ENCODE peak calls at places on chromosomes 11 and 22, in ten cellular contexts. One of them, this sample, is unnamed.

GRCh38 chr22:23520875-23521441 is 59.1 kb downstream of the IGLL1 start:
- DNase-seq in NCI-H1694: no peak
- DNase-seq in NCI-H774: no peak
- DNase-seq in left ventricle myocardium inferior: peak
- DNase-seq in sciatic nerve: peak
- DNase-seq in lung microvascular endothelial cell: peak
- DNase-seq in T-cell: no peak
- DNase-seq in fibroblast of the conjunctiva: peak
- DNase-seq in fibroblast of lung: peak
- DNase-seq in globus pallidus: peak
- DNase-seq in this sample: no peak

GRCh38 chr22:38871360-38872171 is 450 bp downstream of the CBX6 start:
- DNase-seq in NCI-H1694: no peak
- DNase-seq in fibroblast of the conjunctiva: no peak
- DNase-seq in left ventricle myocardium inferior: no peak
- DNase-seq in T-cell: no peak
- DNase-seq in fibroblast of lung: no peak
- DNase-seq in lung microvascular endothelial cell: peak
- DNase-seq in globus pallidus: no peak
- DNase-seq in NCI-H774: no peak
- DNase-seq in sciatic nerve: peak
- DNase-seq in this sample: no peak

GRCh38 chr11:67616431-67617242 is 9.9 kb downstream of the NDUFV1 start:
- DNase-seq in fibroblast of the conjunctiva: no peak
- DNase-seq in globus pallidus: no peak
- DNase-seq in lung microvascular endothelial cell: no peak
- DNase-seq in T-cell: no peak
- DNase-seq in NCI-H774: no peak
- DNase-seq in NCI-H1694: no peak
- DNase-seq in fibroblast of lung: no peak
- DNase-seq in sciatic nerve: peak
- DNase-seq in left ventricle myocardium inferior: no peak
- DNase-seq in this sample: no peak

GRCh38 chr22:49178246-49179005 is 649.2 kb downstream of the BRD1 start:
- DNase-seq in left ventricle myocardium inferior: no peak
- DNase-seq in NCI-H1694: no peak
- DNase-seq in globus pallidus: no peak
- DNase-seq in fibroblast of the conjunctiva: no peak
- DNase-seq in T-cell: no peak
- DNase-seq in sciatic nerve: no peak
- DNase-seq in fibroblast of lung: no peak
- DNase-seq in NCI-H774: no peak
- DNase-seq in lung microvascular endothelial cell: no peak
- DNase-seq in this sample: no peak

GRCh38 chr11:128848815-128849455 is 18.2 kb downstream of the KCNJ1 start:
- DNase-seq in NCI-H774: peak
- DNase-seq in sciatic nerve: no peak
- DNase-seq in lung microvascular endothelial cell: peak
- DNase-seq in NCI-H1694: no peak
- DNase-seq in globus pallidus: no peak
- DNase-seq in left ventricle myocardium inferior: peak
- DNase-seq in fibroblast of lung: no peak
- DNase-seq in fibroblast of the conjunctiva: no peak
- DNase-seq in T-cell: peak
- DNase-seq in this sample: no peak

GRCh38 chr11:44475114-44475686 is 90.3 kb upstream of the CD82 start:
- DNase-seq in T-cell: no peak
- DNase-seq in globus pallidus: no peak
- DNase-seq in fibroblast of lung: no peak
- DNase-seq in fibroblast of the conjunctiva: no peak
- DNase-seq in left ventricle myocardium inferior: no peak
- DNase-seq in NCI-H774: no peak
- DNase-seq in sciatic nerve: no peak
- DNase-seq in NCI-H1694: no peak
- DNase-seq in lung microvascular endothelial cell: no peak
- DNase-seq in this sample: no peak

GRCh38 chr22:47623740-47624103 is 861.3 kb downstream of the TBC1D22A start:
- DNase-seq in sciatic nerve: no peak
- DNase-seq in fibroblast of lung: no peak
- DNase-seq in T-cell: no peak
- DNase-seq in fibroblast of the conjunctiva: no peak
- DNase-seq in NCI-H774: no peak
- DNase-seq in globus pallidus: no peak
- DNase-seq in lung microvascular endothelial cell: no peak
- DNase-seq in NCI-H1694: no peak
- DNase-seq in left ventricle myocardium inferior: no peak
- DNase-seq in this sample: no peak

GRCh38 chr11:107859459-107860239 is 1.1 kb upstream of the SLC35F2 start:
- DNase-seq in lung microvascular endothelial cell: peak
- DNase-seq in fibroblast of the conjunctiva: no peak
- DNase-seq in T-cell: no peak
- DNase-seq in left ventricle myocardium inferior: peak
- DNase-seq in sciatic nerve: peak
- DNase-seq in NCI-H774: peak
- DNase-seq in fibroblast of lung: no peak
- DNase-seq in NCI-H1694: no peak
- DNase-seq in globus pallidus: no peak
- DNase-seq in this sample: no peak

GRCh38 chr22:40196628-40197027 is 18.9 kb downstream of the TNRC6B start:
- DNase-seq in sciatic nerve: no peak
- DNase-seq in T-cell: no peak
- DNase-seq in NCI-H774: no peak
- DNase-seq in lung microvascular endothelial cell: peak
- DNase-seq in left ventricle myocardium inferior: no peak
- DNase-seq in globus pallidus: no peak
- DNase-seq in fibroblast of lung: peak
- DNase-seq in fibroblast of the conjunctiva: peak
- DNase-seq in NCI-H1694: no peak
- DNase-seq in this sample: no peak

This sample was measured in NCI-H1417 treated with DMSO at 0.1 percent for 48 hours.